ENCODE peak calls at places on chromosomes 12 and 14, in five cellular contexts. One of them, this sample, is unnamed.

GRCh38 chr14:56608682-56609081 is 29.1 kb downstream of the TMEM260 start:
- DNase-seq in testis: no peak
- DNase-seq in PC-9: no peak
- DNase-seq in prostate gland: no peak
- DNase-seq in colonic mucosa: no peak
- DNase-seq in this sample: no peak

GRCh38 chr12:32217354-32218310 is 111.0 kb downstream of the BICD1 start:
- DNase-seq in testis: no peak
- DNase-seq in PC-9: no peak
- DNase-seq in colonic mucosa: no peak
- DNase-seq in prostate gland: no peak
- DNase-seq in this sample: no peak

GRCh38 chr14:96823652-96824051 is 26.5 kb downstream of the VRK1 start:
- DNase-seq in prostate gland: no peak
- DNase-seq in colonic mucosa: no peak
- DNase-seq in testis: no peak
- DNase-seq in PC-9: no peak
- DNase-seq in this sample: no peak

GRCh38 chr12:115946867-115947695 is 330.4 kb downstream of the MED13L start:
- DNase-seq in PC-9: no peak
- DNase-seq in colonic mucosa: no peak
- DNase-seq in prostate gland: no peak
- DNase-seq in testis: no peak
- DNase-seq in this sample: no peak

GRCh38 chr12:130246560-130246959 is 84.3 kb downstream of the FZD10 start:
- DNase-seq in PC-9: no peak
- DNase-seq in testis: no peak
- DNase-seq in colonic mucosa: no peak
- DNase-seq in prostate gland: no peak
- DNase-seq in this sample: no peak

GRCh38 chr14:101817511-101818001 is 56.0 kb downstream of the PPP2R5C start:
- DNase-seq in colonic mucosa: no peak
- DNase-seq in PC-9: no peak
- DNase-seq in testis: no peak
- DNase-seq in prostate gland: no peak
- DNase-seq in this sample: no peak

GRCh38 chr12:44873898-44874297 is 2.2 kb downstream of the NELL2 start:
- DNase-seq in colonic mucosa: no peak
- DNase-seq in testis: no peak
- DNase-seq in PC-9: no peak
- DNase-seq in prostate gland: no peak
- DNase-seq in this sample: no peak

GRCh38 chr14:68651075-68651474 is 141.8 kb downstream of the ZFP36L1 start:
- DNase-seq in colonic mucosa: peak; percentile 9
- DNase-seq in prostate gland: no peak
- DNase-seq in PC-9: no peak
- DNase-seq in testis: no peak
- DNase-seq in this sample: no peak

GRCh38 chr14:79274641-79275366 is 936.5 kb downstream of the DIO2 start:
- DNase-seq in prostate gland: no peak
- DNase-seq in PC-9: no peak
- DNase-seq in testis: no peak
- DNase-seq in colonic mucosa: no peak
- DNase-seq in this sample: no peak

GRCh38 chr12:71439613-71440392 is at the start of gene LGR5:
- DNase-seq in PC-9: no peak
- DNase-seq in colonic mucosa: peak; percentile 41
- DNase-seq in testis: peak; percentile 16
- DNase-seq in prostate gland: no peak
- DNase-seq in this sample: no peak

GRCh38 chr12:91781114-91781513 is 364.5 kb downstream of the BTG1 start:
- DNase-seq in testis: no peak
- DNase-seq in PC-9: no peak
- DNase-seq in colonic mucosa: no peak
- DNase-seq in prostate gland: no peak
- DNase-seq in this sample: no peak

GRCh38 chr12:101933866-101934514 is 56.6 kb downstream of the DRAM1 start:
- DNase-seq in prostate gland: no peak
- DNase-seq in testis: peak; percentile 20
- DNase-seq in PC-9: no peak
- DNase-seq in colonic mucosa: no peak
- DNase-seq in this sample: no peak

GRCh38 chr12:80938397-80938796 is 663 bp upstream of the LIN7A start:
- DNase-seq in PC-9: no peak
- DNase-seq in prostate gland: no peak
- DNase-seq in testis: no peak
- DNase-seq in colonic mucosa: no peak
- DNase-seq in this sample: no peak

GRCh38 chr14:96762650-96763049 is 34.5 kb upstream of the VRK1 start:
- DNase-seq in prostate gland: no peak
- DNase-seq in testis: peak; percentile 46
- DNase-seq in colonic mucosa: peak; percentile 22
- DNase-seq in PC-9: peak; percentile 44
- DNase-seq in this sample: peak; percentile 5

GRCh38 chr12:114683709-114684097 is 272 bp downstream of the TBX3 start:
- DNase-seq in testis: no peak
- DNase-seq in colonic mucosa: no peak
- DNase-seq in PC-9: no peak
- DNase-seq in prostate gland: no peak
- DNase-seq in this sample: no peak
- H3K4me1 ChIP-seq in testis: peaks cover 2% of the 10 kb centered on the region
- H3K4me1 ChIP-seq in colonic mucosa: no peaks in the 10 kb centered on the region
- H3K4me1 ChIP-seq in PC-9: no peaks in the 10 kb centered on the region
- H3K4me1 ChIP-seq in prostate gland: peaks cover 21% of the 10 kb centered on the region
- H3K4me1 ChIP-seq in this sample: peaks cover 27% of the 10 kb centered on the region

GRCh38 chr14:69690042-69690441 is 76.9 kb upstream of the SRSF5 start:
- DNase-seq in testis: no peak
- DNase-seq in PC-9: no peak
- DNase-seq in prostate gland: no peak
- DNase-seq in colonic mucosa: no peak
- DNase-seq in this sample: no peak
- H3K4me1 ChIP-seq in testis: peaks cover 35% of the 10 kb centered on the region
- H3K4me1 ChIP-seq in PC-9: peaks cover 8% of the 10 kb centered on the region
- H3K4me1 ChIP-seq in prostate gland: peaks cover 3% of the 10 kb centered on the region
- H3K4me1 ChIP-seq in colonic mucosa: peaks cover 20% of the 10 kb centered on the region
- H3K4me1 ChIP-seq in this sample: peaks cover 5% of the 10 kb centered on the region

GRCh38 chr14:104690861-104691455 is 1.5 kb downstream of the INF2 start:
- DNase-seq in colonic mucosa: no peak
- DNase-seq in testis: no peak
- DNase-seq in PC-9: no peak
- DNase-seq in prostate gland: no peak
- DNase-seq in this sample: no peak
- H3K4me1 ChIP-seq in colonic mucosa: peaks cover 27% of the 10 kb centered on the region
- H3K4me1 ChIP-seq in testis: peaks cover 66% of the 10 kb centered on the region
- H3K4me1 ChIP-seq in PC-9: peaks cover 36% of the 10 kb centered on the region
- H3K4me1 ChIP-seq in prostate gland: peaks cover 24% of the 10 kb centered on the region
- H3K4me1 ChIP-seq in this sample: peaks cover 41% of the 10 kb centered on the region

GRCh38 chr12:108560321-108560721 is 652 bp downstream of the SART3 start:
- DNase-seq in prostate gland: no peak
- DNase-seq in testis: no peak
- DNase-seq in PC-9: no peak
- DNase-seq in colonic mucosa: no peak
- DNase-seq in this sample: no peak
- H3K4me1 ChIP-seq in prostate gland: no peaks in the 10 kb centered on the region
- H3K4me1 ChIP-seq in testis: peaks cover 26% of the 10 kb centered on the region
- H3K4me1 ChIP-seq in PC-9: peaks cover 16% of the 10 kb centered on the region
- H3K4me1 ChIP-seq in colonic mucosa: peaks cover 10% of the 10 kb centered on the region
- H3K4me1 ChIP-seq in this sample: peaks cover 16% of the 10 kb centered on the region

GRCh38 chr14:51544901-51545300 is 106.8 kb upstream of the FRMD6 start:
- DNase-seq in prostate gland: no peak
- DNase-seq in PC-9: no peak
- DNase-seq in colonic mucosa: no peak
- DNase-seq in testis: no peak
- DNase-seq in this sample: no peak
- H3K4me1 ChIP-seq in prostate gland: peaks cover 2% of the 10 kb centered on the region
- H3K4me1 ChIP-seq in PC-9: peaks cover 44% of the 10 kb centered on the region
- H3K4me1 ChIP-seq in colonic mucosa: no peaks in the 10 kb centered on the region
- H3K4me1 ChIP-seq in testis: no peaks in the 10 kb centered on the region
- H3K4me1 ChIP-seq in this sample: peaks cover 62% of the 10 kb centered on the region

GRCh38 chr12:20474443-20474842 is 106.1 kb downstream of the PDE3A start:
- DNase-seq in colonic mucosa: no peak
- DNase-seq in testis: no peak
- DNase-seq in prostate gland: no peak
- DNase-seq in PC-9: no peak
- DNase-seq in this sample: no peak

GRCh38 chr12:20475542-20475941 is 107.2 kb downstream of the PDE3A start:
- DNase-seq in PC-9: no peak
- DNase-seq in prostate gland: no peak
- DNase-seq in testis: no peak
- DNase-seq in colonic mucosa: no peak
- DNase-seq in this sample: no peak

GRCh38 chr12:20473133-20473532 is 104.8 kb downstream of the PDE3A start:
- DNase-seq in testis: no peak
- DNase-seq in PC-9: no peak
- DNase-seq in colonic mucosa: no peak
- DNase-seq in prostate gland: no peak
- DNase-seq in this sample: no peak

GRCh38 chr12:20476551-20476950 is 108.2 kb downstream of the PDE3A start:
- DNase-seq in colonic mucosa: no peak
- DNase-seq in testis: no peak
- DNase-seq in PC-9: no peak
- DNase-seq in prostate gland: no peak
- DNase-seq in this sample: no peak

GRCh38 chr12:20472089-20472488 is 103.8 kb downstream of the PDE3A start:
- DNase-seq in prostate gland: no peak
- DNase-seq in PC-9: no peak
- DNase-seq in testis: no peak
- DNase-seq in colonic mucosa: no peak
- DNase-seq in this sample: no peak
- H3K4me1 ChIP-seq in prostate gland: no peaks in the 10 kb centered on the region
- H3K4me1 ChIP-seq in PC-9: no peaks in the 10 kb centered on the region
- H3K4me1 ChIP-seq in testis: no peaks in the 10 kb centered on the region
- H3K4me1 ChIP-seq in colonic mucosa: no peaks in the 10 kb centered on the region
- H3K4me1 ChIP-seq in this sample: no peaks in the 10 kb centered on the region

GRCh38 chr12:12441051-12441807 is 84.4 kb downstream of the BORCS5 start:
- DNase-seq in testis: no peak
- DNase-seq in colonic mucosa: peak; percentile 29
- DNase-seq in prostate gland: no peak
- DNase-seq in PC-9: no peak
- DNase-seq in this sample: no peak
- H3K4me1 ChIP-seq in testis: peaks cover 16% of the 10 kb centered on the region
- H3K4me1 ChIP-seq in colonic mucosa: no peaks in the 10 kb centered on the region
- H3K4me1 ChIP-seq in prostate gland: peaks cover 14% of the 10 kb centered on the region
- H3K4me1 ChIP-seq in PC-9: peaks cover 9% of the 10 kb centered on the region
- H3K4me1 ChIP-seq in this sample: peaks cover 18% of the 10 kb centered on the region

DNA sequence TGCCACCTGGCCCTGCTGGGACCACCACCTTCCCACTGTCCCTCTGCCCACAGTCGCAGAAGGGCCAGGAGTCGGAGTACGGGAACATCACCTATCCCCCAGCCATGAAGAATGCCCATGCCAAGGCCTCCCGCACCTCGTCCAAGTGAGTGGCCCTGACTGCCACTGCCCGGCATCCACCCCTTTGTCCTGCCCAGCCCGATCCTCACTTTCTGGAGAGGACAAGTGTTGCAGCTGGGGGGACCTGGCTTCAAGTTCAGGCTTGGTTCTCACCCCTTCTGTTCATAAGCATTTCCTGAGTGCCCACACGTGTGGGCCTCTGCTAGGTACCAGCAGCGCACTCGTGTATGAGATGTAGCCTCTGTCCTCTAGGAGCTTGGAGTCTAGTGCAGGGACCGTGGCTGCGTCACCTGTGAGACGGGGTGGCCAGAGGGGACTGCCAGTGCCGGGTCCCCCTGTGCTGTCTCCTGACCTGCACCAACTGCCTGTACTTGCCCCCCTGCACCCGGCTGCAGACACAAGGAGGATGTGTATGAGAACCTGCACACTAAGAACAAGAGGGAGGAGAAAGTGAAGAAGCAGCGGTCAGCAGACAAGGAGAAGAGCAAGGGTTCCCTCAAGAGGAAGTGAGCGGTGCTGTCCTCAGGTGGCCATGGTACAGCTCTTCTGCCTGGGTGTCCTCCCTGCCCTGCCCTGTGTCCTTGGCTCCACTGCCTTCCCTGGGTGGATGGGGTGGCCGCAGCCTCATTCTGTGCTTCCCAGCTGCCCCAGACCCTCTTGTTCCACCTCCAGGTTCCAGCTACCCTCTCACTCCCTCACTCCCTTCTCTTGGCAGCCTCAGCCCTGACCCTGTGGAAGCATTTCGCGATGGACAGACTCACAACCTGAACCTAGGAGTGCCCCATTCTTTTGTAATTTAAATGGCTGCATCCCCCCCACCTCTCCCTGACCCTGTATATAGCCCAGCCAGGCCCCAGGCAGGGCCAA is 9.4 kb downstream of the PTPN6 start:
- DNase-seq in prostate gland: no peak
- DNase-seq in PC-9: no peak
- DNase-seq in testis: peak; percentile 52
- DNase-seq in colonic mucosa: peak; percentile 45
- DNase-seq in this sample: peak; percentile 46
- H3K4me1 ChIP-seq in prostate gland: peaks cover 9% of the 10 kb centered on the region
- H3K4me1 ChIP-seq in PC-9: peaks cover 39% of the 10 kb centered on the region
- H3K4me1 ChIP-seq in testis: peaks cover 25% of the 10 kb centered on the region
- H3K4me1 ChIP-seq in colonic mucosa: peaks cover 22% of the 10 kb centered on the region
- H3K4me1 ChIP-seq in this sample: peaks cover 25% of the 10 kb centered on the region

This sample was measured in SJSA1.